ENCODE peak calls at places on chromosomes 7 and 10, in ten cellular contexts. B is SJSA1; T is A549; R is tibial nerve; O is WERI-Rb-1; Y is testis; E is cardiac muscle cell; V is neural progenitor cell; J is CD4-positive, alpha-beta memory T cell; Z is lung. L is an unnamed sample. For H3K9me3, the result is how much of the 10 kb centered on the place peaks cover.

GRCh38 chr10:75683158-75683557 is 251.7 kb downstream of the LRMDA start:
- DNase-seq in B (no peak), T (no peak), R (no peak), O (no peak), Y (no peak), E (no peak), V (no peak), J (no peak), Z (no peak), L (no peak)

GRCh38 chr10:69576334-69577011 is 3.3 kb upstream of the NEUROG3 start:
- DNase-seq in B (no peak), T (peak), R (no peak), O (no peak), Y (no peak), E (no peak), V (peak), J (no peak), Z (no peak), L (no peak)

GRCh38 chr10:63603709-63604445 is 82.7 kb downstream of the REEP3 start:
- DNase-seq in B (no peak), T (no peak), R (no peak), O (no peak), Y (no peak), E (no peak), V (no peak), J (no peak), Z (no peak), L (no peak)

GRCh38 chr7:42940985-42941847 is 9.0 kb downstream of the MRPL32 start:
- DNase-seq in B (peak), T (peak), R (peak), O (peak), Y (peak), E (peak), V (peak), J (peak), Z (peak), L (peak)

GRCh38 chr7:148142660-148143248 is 447.8 kb upstream of the C7orf33 start:
- DNase-seq in B (no peak), T (peak), R (peak), O (peak), Y (peak), E (peak), V (peak), J (no peak), Z (no peak), L (no peak)

GRCh38 chr10:92844746-92845145 is 3.6 kb upstream of the EXOC6 start:
- DNase-seq in B (no peak), T (peak), R (no peak), O (no peak), Y (no peak), E (peak), V (peak), J (no peak), Z (no peak), L (no peak)

GRCh38 chr10:71270821-71271220 is 48.2 kb upstream of the SLC29A3 start:
- DNase-seq in B (no peak), T (no peak), R (no peak), O (no peak), Y (no peak), E (no peak), V (no peak), J (no peak), Z (no peak), L (no peak)

GRCh38 chr10:103930449-103930848 is 12.5 kb upstream of the STN1 start:
- DNase-seq in B (no peak), T (no peak), R (no peak), O (no peak), Y (no peak), E (no peak), V (no peak), J (no peak), Z (no peak), L (no peak)

GRCh38 chr7:107946451-107946850 is 55.5 kb downstream of the DLD start:
- DNase-seq in B (no peak), T (no peak), R (no peak), O (no peak), Y (no peak), E (no peak), V (no peak), J (no peak), Z (no peak), L (no peak)

GRCh38 chr10:16792675-16793074 is 24.5 kb downstream of the RSU1 start:
- DNase-seq in B (no peak), T (no peak), R (no peak), O (no peak), Y (no peak), E (peak), V (no peak), J (no peak), Z (no peak), L (peak)

GRCh38 chr10:31999836-32000235 is 56.4 kb downstream of the KIF5B start:
- DNase-seq in B (no peak), T (no peak), R (no peak), O (no peak), Y (no peak), E (no peak), V (no peak), J (no peak), Z (no peak), L (no peak)
- H3K9me3 ChIP-seq in B (under half), T (under half), R (under half), O (under half), Y (under half), E (under half), V (under half), J (under half), Z (under half), L (under half)

GRCh38 chr7:15440482-15440881 is 121.3 kb downstream of the AGMO start:
- DNase-seq in B (no peak), T (no peak), R (no peak), O (no peak), Y (no peak), E (no peak), V (no peak), J (no peak), Z (no peak), L (no peak)
- H3K9me3 ChIP-seq in B (under half), T (under half), R (under half), O (under half), Y (under half), E (under half), V (under half), J (under half), Z (under half), L (under half)

GRCh38 chr7:155954550-155955366 is 142.5 kb upstream of the SHH start:
- DNase-seq in B (no peak), T (no peak), R (no peak), O (no peak), Y (no peak), E (no peak), V (no peak), J (no peak), Z (no peak), L (no peak)
- H3K9me3 ChIP-seq in B (under half), T (under half), R (under half), O (under half), Y (under half), E (under half), V (under half), J (under half), Z (under half), L (under half)

DNA sequence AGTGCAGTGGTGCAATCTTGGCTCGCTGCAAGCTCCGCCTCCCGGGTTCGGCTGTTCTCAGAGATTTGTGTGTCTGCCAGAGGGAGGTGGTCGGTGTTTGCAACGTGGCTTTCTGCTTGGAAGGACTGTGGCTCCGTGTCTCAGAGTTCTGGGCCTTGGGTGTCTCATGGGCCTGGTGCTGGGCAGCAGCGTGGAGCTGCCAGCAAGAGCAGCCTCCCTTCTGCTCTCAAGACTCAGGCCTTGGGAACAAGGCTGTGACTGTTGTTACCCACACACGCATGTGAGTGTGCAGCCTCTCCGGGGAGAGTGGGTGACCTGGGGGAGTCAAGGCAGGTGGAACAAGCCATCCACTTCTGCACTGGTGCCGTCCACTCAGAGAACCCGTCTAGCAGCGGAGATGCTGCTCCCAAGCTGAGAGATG is 52.0 kb downstream of the VIPR2 start:
- DNase-seq in B (no peak), T (no peak), R (no peak), O (peak), Y (no peak), E (no peak), V (no peak), J (no peak), Z (no peak), L (peak)
- H3K9me3 ChIP-seq in B (under half), T (under half), R (under half), O (under half), Y (under half), E (under half), V (under half), J (under half), Z (under half), L (under half)

DNA sequence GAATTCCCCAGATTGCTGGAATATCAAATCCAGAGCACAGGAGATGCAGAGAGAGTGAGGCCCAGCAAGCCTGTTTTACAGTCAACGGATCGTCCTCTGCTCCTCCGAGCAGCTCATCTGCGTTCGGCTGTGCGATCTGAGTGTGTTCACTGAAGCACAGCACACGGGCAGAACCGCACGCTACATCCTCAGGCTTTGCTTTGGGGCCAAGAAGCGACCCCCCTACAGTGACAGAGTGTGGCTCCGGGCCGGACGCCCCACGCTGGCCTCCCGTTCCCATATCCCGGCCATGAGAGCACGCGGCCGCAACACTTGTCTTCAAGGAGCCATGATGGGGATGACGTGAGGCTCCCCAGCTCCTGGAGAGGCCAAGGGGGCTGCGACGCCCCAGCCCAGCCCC is 431.4 kb downstream of the DNAJB6 start:
- DNase-seq in B (no peak), T (no peak), R (no peak), O (no peak), Y (no peak), E (no peak), V (no peak), J (no peak), Z (no peak), L (no peak)
- H3K9me3 ChIP-seq in B (under half), T (under half), R (under half), O (under half), Y (under half), E (under half), V (under half), J (under half), Z (under half), L (under half)

DNA sequence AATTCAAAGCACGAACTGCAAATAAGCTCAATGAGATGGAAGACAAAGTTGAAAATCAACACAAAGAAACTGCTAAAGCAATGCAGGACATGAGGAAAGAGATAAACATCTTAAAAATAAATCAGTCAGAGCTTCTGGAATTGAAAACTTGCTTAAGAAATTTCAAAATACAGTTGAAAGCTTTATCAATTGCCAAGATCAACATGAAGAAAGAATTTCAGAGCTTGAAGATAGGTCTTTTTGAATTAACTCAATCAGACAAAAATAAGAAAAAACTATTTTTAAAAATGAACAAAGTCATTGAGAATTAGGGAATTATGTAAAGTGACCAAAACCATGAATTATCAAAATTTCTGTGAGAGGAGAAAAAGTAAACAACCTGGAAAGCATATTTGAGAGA is 218.1 kb downstream of the CTNNA3 start:
- DNase-seq in B (no peak), T (no peak), R (no peak), O (no peak), Y (no peak), E (no peak), V (no peak), J (no peak), Z (no peak), L (no peak)
- H3K9me3 ChIP-seq in B (under half), T (under half), R (under half), O (under half), Y (under half), E (under half), V (under half), J (under half), Z (under half), L (under half)

DNA sequence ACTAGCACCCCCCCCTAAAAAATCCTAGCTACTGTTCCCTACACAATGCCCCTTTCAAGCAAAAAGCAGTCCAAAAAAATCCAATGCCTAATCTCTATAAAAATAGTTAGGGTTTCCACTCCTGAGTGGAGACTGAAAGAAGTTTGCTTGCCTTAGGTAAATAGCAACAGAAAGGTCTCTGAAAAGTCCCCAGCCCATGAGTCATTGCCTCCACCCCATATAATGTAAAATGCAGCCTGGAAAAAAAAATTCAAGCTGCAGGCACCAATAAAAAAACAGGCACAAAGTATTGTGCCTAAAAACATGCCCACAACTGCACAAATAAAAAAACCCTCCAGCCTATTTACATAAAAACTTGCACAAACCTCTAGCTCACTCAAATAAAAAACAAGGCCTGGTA is 47.5 kb downstream of the ZNF680 start:
- DNase-seq in B (no peak), T (no peak), R (no peak), O (no peak), Y (no peak), E (no peak), V (no peak), J (no peak), Z (no peak), L (no peak)
- H3K9me3 ChIP-seq in B (under half), T (half or more), R (under half), O (under half), Y (under half), E (under half), V (under half), J (under half), Z (under half), L (under half)

GRCh38 chr7:27143950-27144798 is 693 bp upstream of the HOXA5 start:
- DNase-seq in B (peak), T (no peak), R (no peak), O (no peak), Y (peak), E (no peak), V (no peak), J (no peak), Z (no peak), L (no peak)
- H3K9me3 ChIP-seq in B (under half), T (under half), R (under half), O (under half), Y (under half), E (under half), V (under half), J (under half), Z (under half), L (under half)

GRCh38 chr7:67813621-67814292 is 817.1 kb downstream of the TYW1 start:
- DNase-seq in B (no peak), T (no peak), R (no peak), O (no peak), Y (no peak), E (no peak), V (no peak), J (no peak), Z (no peak), L (no peak)
- H3K9me3 ChIP-seq in B (under half), T (under half), R (under half), O (under half), Y (under half), E (under half), V (under half), J (under half), Z (under half), L (under half)

GRCh38 chr10:97915761-97916160 is 66.1 kb downstream of the GOLGA7B start:
- DNase-seq in B (no peak), T (no peak), R (no peak), O (no peak), Y (peak), E (no peak), V (no peak), J (no peak), Z (no peak), L (no peak)
- H3K9me3 ChIP-seq in B (under half), T (under half), R (under half), O (under half), Y (under half), E (under half), V (under half), J (under half), Z (under half), L (under half)